ENCODE peak calls at places on chromosomes 5 and 9, in six cellular contexts. G, K, W, P, N and U are unnamed samples.
A peak's percentile ranks its signal among the peaks of the same experiment; 100 is the strongest.

GRCh38 chr9:69649566-69650260 is 22.5 kb downstream of the APBA1 start:
- DNase-seq in N (no peak), W (no peak), G (no peak), P (no peak), K (no peak), U (no peak)

GRCh38 chr5:158246661-158247060 is 387.7 kb upstream of the CLINT1 start:
- DNase-seq in N (no peak), P (no peak), K (no peak), W (no peak), G (no peak), U (no peak)

GRCh38 chr5:32283539-32284377 is 29.0 kb downstream of the MTMR12 start:
- DNase-seq in G (no peak), K (no peak), W (no peak), P (no peak), N (no peak), U (no peak)

GRCh38 chr9:6355728-6356127 is 27.6 kb downstream of the TPD52L3 start:
- DNase-seq in W (no peak), K (no peak), P (no peak), N (no peak), G (no peak), U (no peak)

GRCh38 chr9:120882935-120883607 is 6.1 kb upstream of the PHF19 start:
- DNase-seq in W (no peak), G (no peak), P (no peak), N (no peak), K (no peak), U (no peak)

GRCh38 chr9:114286146-114286679 is 36.7 kb upstream of the ORM1 start:
- DNase-seq in K (no peak), G (no peak), W (no peak), P (peak; percentile 5), N (peak; percentile 10), U (no peak)

GRCh38 chr5:25009063-25009462 is 364.3 kb upstream of the CDH10 start:
- DNase-seq in P (no peak), W (no peak), N (no peak), G (no peak), K (no peak), U (no peak)

GRCh38 chr5:140131967-140132409 is 6.3 kb downstream of the IGIP start:
- DNase-seq in P (no peak), K (no peak), G (no peak), W (no peak), N (no peak), U (no peak)

GRCh38 chr9:134326754-134327526 is 685 bp downstream of the RXRA start:
- DNase-seq in W (no peak), N (no peak), P (no peak), G (peak; percentile 50), K (peak; percentile 60), U (no peak)

GRCh38 chr5:177293819-177294581 is 9.5 kb downstream of the RAB24 start:
- DNase-seq in N (no peak), W (no peak), K (no peak), P (no peak), G (no peak), U (no peak)

GRCh38 chr9:137685035-137685885 is 66.5 kb downstream of the EHMT1 start:
- DNase-seq in N (no peak), P (no peak), W (no peak), G (peak; percentile 38), K (no peak), U (no peak)

GRCh38 chr9:127503379-127503921 is 52.1 kb downstream of the LRSAM1 start:
- DNase-seq in W (no peak), P (no peak), N (no peak), K (no peak), G (no peak), U (no peak)

GRCh38 chr5:104298518-104298917 is 735.9 kb upstream of the NUDT12 start:
- DNase-seq in N (no peak), K (no peak), G (no peak), P (no peak), W (no peak), U (no peak)

GRCh38 chr5:168362097-168362885 is 70.8 kb downstream of the WWC1 start:
- DNase-seq in G (no peak), W (no peak), P (no peak), K (no peak), N (no peak), U (no peak)

GRCh38 chr5:37567566-37567965 is 188.4 kb downstream of the WDR70 start:
- DNase-seq in W (no peak), N (no peak), P (no peak), K (no peak), G (no peak), U (no peak)

GRCh38 chr9:114690308-114690707 is 8.3 kb upstream of the TEX48 start:
- DNase-seq in P (no peak), K (no peak), W (no peak), N (no peak), G (no peak), U (no peak)

GRCh38 chr9:114275246-114275994 is 47.5 kb upstream of the ORM1 start:
- DNase-seq in P (peak; percentile 4), K (no peak), G (no peak), W (no peak), N (peak; percentile 23), U (no peak)

GRCh38 chr9:101585740-101586139 is 9.0 kb downstream of the PPP3R2 start:
- DNase-seq in K (no peak), P (no peak), N (no peak), G (no peak), W (no peak), U (no peak)

DNA sequence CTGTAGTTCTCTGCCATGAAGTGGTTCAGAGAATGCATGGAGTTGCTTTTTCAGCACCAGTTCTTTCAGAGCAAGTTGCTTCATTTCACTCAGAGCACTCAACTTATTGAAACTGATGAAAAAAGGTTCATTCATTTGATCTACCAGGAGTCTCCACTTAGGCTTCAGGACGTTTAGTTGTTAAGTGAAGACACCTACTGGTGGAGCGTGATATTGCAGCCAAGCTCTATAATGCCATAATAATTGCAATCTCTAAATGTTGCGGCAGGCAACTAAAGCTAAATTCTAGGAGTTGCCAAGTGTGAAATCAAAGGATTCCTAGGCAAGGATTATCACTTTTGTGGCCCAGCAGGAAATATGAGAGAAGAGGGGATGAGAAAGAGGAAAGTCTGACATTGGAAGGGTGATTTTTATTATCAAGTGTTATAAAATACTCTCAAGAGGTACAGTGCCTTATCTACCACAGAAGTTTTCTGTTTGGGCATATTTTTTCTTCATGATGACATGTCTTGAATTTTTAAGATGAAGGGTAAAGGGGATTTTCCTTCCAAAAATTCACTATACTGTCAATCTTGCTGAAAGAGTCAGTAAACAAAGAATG is 83.6 kb downstream of the SH3PXD2B start:
- DNase-seq in P (peak; percentile 66), K (peak; percentile 23), N (no peak), G (peak; percentile 44), W (no peak), U (no peak)
- TF ChIP-seq CTCF in P (peak; percentile 73), K (peak; percentile 44), N (peak; percentile 77), G (peak; percentile 74), W (peak; percentile 44), U (peak; percentile 86)

GRCh38 chr5:154999865-155000264 is 13.7 kb upstream of the KIF4B start:
- DNase-seq in K (no peak), N (no peak), G (no peak), W (no peak), P (no peak), U (no peak)

GRCh38 chr5:155008669-155009068 is 4.9 kb upstream of the KIF4B start:
- DNase-seq in K (no peak), N (no peak), P (no peak), W (no peak), G (no peak), U (no peak)

GRCh38 chr5:155001523-155001922 is 12.0 kb upstream of the KIF4B start:
- DNase-seq in P (no peak), N (no peak), G (no peak), W (no peak), K (no peak), U (no peak)

DNA sequence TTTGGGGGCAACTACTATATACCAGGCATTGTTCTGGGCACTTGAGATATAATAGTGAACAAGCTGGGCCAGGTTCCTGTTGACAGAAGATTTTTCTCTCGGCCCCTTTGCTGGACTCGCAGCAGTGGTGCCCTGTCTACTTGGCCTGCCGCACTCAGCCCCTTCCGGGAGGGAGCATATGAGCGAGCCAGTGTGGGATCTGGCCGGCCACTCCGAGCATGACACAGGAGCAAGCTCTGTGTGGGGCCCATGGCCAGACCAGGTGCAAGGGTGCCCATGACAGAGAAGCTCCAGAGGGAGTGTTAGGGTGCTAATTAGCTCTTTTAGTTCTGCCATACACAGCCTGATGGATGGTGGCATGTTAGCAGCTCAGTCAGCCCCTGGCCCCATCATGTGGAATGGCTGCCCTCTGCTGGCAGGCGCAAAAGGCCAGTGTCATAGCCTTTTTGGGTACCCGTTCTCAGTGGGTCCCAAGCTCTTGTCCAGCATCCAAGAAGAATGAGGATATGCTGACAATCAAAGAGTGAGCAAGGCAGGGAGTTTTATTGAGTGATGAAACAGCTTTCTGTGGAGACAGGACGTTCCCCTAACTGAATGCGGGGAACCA is 9.3 kb upstream of the KIF4B start:
- DNase-seq in W (no peak), P (peak; percentile 69), K (no peak), N (peak; percentile 76), G (peak; percentile 18), U (peak; percentile 11)
- TF ChIP-seq CTCF in W (peak; percentile 25), P (no peak), K (peak; percentile 59), N (peak; percentile 74), G (peak; percentile 65), U (peak; percentile 60)

GRCh38 chr5:151225475-151225874 is 1.6 kb upstream of the CCDC69 start:
- DNase-seq in N (no peak), K (no peak), G (no peak), W (no peak), P (no peak), U (no peak)

GRCh38 chr5:151224372-151224771 is 480 bp upstream of the CCDC69 start:
- DNase-seq in P (no peak), W (no peak), K (no peak), G (no peak), N (no peak), U (no peak)

GRCh38 chr5:151222769-151223446 is 984 bp downstream of the CCDC69 start:
- DNase-seq in G (peak; percentile 44), W (no peak), K (no peak), N (peak; percentile 49), P (peak; percentile 26), U (no peak)

GRCh38 chr5:151223447-151224264 is at the start of gene CCDC69:
- DNase-seq in G (peak; percentile 70), N (peak; percentile 88), K (peak; percentile 91), W (peak; percentile 67), P (peak; percentile 79), U (peak; percentile 80)

GRCh38 chr5:151225071-151225470 is 1.2 kb upstream of the CCDC69 start:
- DNase-seq in W (no peak), K (no peak), P (no peak), N (no peak), G (no peak), U (no peak)
- TF ChIP-seq CTCF in W (no peak), K (no peak), P (no peak), N (peak; percentile 10), G (no peak), U (no peak)

DNA sequence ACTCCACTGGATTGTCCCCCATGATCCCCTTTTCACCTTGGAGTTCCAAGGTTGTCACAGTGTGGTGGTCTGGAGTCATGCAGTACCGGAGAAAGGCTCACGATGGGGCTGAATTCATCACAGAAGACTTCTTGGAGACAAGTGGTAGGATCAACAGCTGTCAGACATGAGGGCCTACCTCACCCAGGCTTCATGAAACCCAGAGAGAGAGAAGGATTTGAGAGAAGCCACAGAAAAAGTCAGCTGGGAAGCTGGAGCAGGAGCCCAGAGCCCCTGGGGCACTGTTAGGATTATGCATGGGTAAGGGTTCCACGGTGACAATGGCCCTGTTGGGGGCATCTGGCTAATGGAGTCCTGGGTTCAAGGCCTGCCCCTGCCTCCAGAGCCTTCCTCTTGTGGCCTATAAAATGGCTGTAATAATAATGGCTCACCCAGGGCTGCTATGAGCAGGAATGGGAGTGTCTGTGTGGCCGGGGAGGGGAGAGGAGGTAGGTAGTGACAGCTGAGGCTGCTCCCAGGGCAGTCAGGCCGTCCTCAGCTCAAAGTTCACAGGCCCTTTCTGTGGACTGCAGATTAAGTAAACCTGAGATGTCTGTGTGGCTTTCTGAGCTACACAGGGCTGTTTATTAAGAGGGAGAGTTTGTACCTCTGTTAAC is 910 bp downstream of the TRIM14 start:
- DNase-seq in P (no peak), G (peak; percentile 51), W (no peak), K (peak; percentile 65), N (no peak), U (peak; percentile 57)
- TF ChIP-seq CTCF in P (no peak), G (peak; percentile 80), W (no peak), K (peak; percentile 18), N (peak; percentile 24), U (no peak)